ENCODE peak calls at places on chromosomes 4 and X, in six cellular contexts. G, L, A, H, C and B are unnamed samples.

GRCh38 chrX:3026074-3026588 is 15.1 kb upstream of the ARSF start:
- DNase-seq in G (no peak), L (peak; percentile 22), A (no peak), H (peak; percentile 2), C (no peak), B (peak; percentile 37)

GRCh38 chrX:12767856-12768255 is 23.4 kb upstream of the PRPS2 start:
- DNase-seq in G (no peak), L (no peak), A (no peak), H (no peak), C (no peak), B (no peak)

GRCh38 chr4:156312261-156312847 is 358.7 kb upstream of the CTSO start:
- DNase-seq in G (no peak), L (no peak), A (no peak), H (no peak), C (no peak), B (no peak)

GRCh38 chrX:110287605-110288004 is 30.3 kb downstream of the AMMECR1 start:
- DNase-seq in G (no peak), L (no peak), A (no peak), H (no peak), C (peak; percentile 72), B (no peak)

GRCh38 chr4:13706130-13706529 is 78.6 kb upstream of the BOD1L1 start:
- DNase-seq in G (no peak), L (no peak), A (peak; percentile 16), H (no peak), C (no peak), B (no peak)

GRCh38 chr4:142238589-142238988 is 602.2 kb downstream of the IL15 start:
- DNase-seq in G (no peak), L (no peak), A (no peak), H (no peak), C (no peak), B (no peak)

GRCh38 chr4:166972071-166972470 is 262.2 kb downstream of the SPOCK3 start:
- DNase-seq in G (no peak), L (no peak), A (no peak), H (no peak), C (peak; percentile 45), B (no peak)

GRCh38 chrX:20989361-20989760 is 384.9 kb upstream of the CNKSR2 start:
- DNase-seq in G (no peak), L (no peak), A (no peak), H (no peak), C (no peak), B (no peak)

GRCh38 chr4:47623916-47624554 is 139.0 kb downstream of the ATP10D start:
- DNase-seq in G (no peak), L (no peak), A (no peak), H (no peak), C (peak; percentile 30), B (no peak)

GRCh38 chr4:146945556-146946374 is at the start of gene TTC29:
- DNase-seq in G (peak; percentile 84), L (peak; percentile 96), A (peak; percentile 90), H (peak; percentile 96), C (peak; percentile 90), B (peak; percentile 84)
- H3K4me3 ChIP-seq in G (peak within 1 kb of the TSS; percentile 30), L (peak within 1 kb of the TSS; percentile 31), A (peak within 1 kb of the TSS; percentile 66), H (peak within 1 kb of the TSS; percentile 34), C (peak within 1 kb of the TSS; percentile 78), B (peak within 1 kb of the TSS; percentile 44)

GRCh38 chrX:40172980-40173661 is 75.4 kb upstream of the BCOR start:
- DNase-seq in G (no peak), L (no peak), A (no peak), H (no peak), C (peak; percentile 22), B (peak; percentile 75)
- H3K4me1 ChIP-seq in G (peaks cover 22% of the 10 kb centered on the region), L (peaks cover 77% of the 10 kb centered on the region), A (peaks cover 44% of the 10 kb centered on the region), H (peaks cover 13% of the 10 kb centered on the region), C (peaks cover 29% of the 10 kb centered on the region), B (no peaks in the 10 kb centered on the region)

DNA sequence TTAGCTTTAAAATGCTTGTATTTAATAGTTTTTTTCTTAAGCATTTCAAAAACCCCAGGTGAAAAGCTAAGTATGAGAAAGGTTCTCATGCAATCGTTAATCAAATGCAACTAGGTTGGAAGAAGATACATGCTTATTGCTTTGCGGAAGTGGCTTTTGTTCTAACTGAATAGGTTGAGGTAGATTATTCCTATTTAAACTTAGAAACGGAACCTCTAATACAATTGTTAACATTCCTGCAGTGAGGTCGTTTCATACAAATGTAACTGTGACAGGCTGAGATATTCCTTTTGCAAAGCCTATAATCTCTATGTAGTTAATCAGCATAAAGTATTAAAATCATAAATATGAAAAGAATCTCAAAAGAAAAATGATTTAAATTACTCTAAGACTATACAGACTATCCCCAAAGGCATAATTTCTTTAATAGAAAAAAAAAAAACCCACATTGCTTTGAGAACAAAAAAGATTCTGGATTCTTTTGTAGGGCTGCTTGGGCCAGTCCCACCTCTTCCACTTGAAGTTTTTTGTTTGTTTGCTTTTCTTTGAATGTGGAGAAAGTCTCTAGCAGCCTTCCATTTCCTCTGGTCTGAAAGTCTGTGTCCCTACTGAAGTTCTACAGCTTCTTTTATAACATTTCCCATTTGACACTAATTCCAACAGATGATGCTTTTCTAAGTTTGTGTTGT is 25.6 kb upstream of the SORBS2 start:
- DNase-seq in G (no peak), L (no peak), A (no peak), H (no peak), C (no peak), B (no peak)
- H3K27ac ChIP-seq in G (peak overlapping the region; percentile 83), L (peak overlapping the region; percentile 86), A (peak overlapping the region; percentile 88), H (peak overlapping the region; percentile 29), C (no peak overlapping the region), B (peak overlapping the region; percentile 76)

GRCh38 chr4:4308800-4309441 is 18.9 kb downstream of the ZBTB49 start:
- DNase-seq in G (no peak), L (no peak), A (no peak), H (no peak), C (peak; percentile 96), B (no peak)
- H3K4me3 ChIP-seq in G (no peak overlapping the region), L (no peak overlapping the region), A (no peak overlapping the region), H (no peak overlapping the region), C (no peak overlapping the region), B (no peak overlapping the region)

GRCh38 chrX:19848110-19848509 is 39.3 kb downstream of the SH3KBP1 start:
- DNase-seq in G (no peak), L (no peak), A (no peak), H (no peak), C (no peak), B (no peak)

GRCh38 chrX:19840899-19841648 is 46.3 kb downstream of the SH3KBP1 start:
- DNase-seq in G (no peak), L (no peak), A (no peak), H (no peak), C (no peak), B (peak; percentile 21)

GRCh38 chrX:19846995-19847790 is 40.2 kb downstream of the SH3KBP1 start:
- DNase-seq in G (no peak), L (peak; percentile 58), A (peak; percentile 23), H (peak; percentile 30), C (peak; percentile 93), B (no peak)

GRCh38 chrX:19839770-19840254 is 47.6 kb downstream of the SH3KBP1 start:
- DNase-seq in G (no peak), L (no peak), A (no peak), H (no peak), C (no peak), B (peak; percentile 16)

GRCh38 chrX:19842542-19842941 is 44.9 kb downstream of the SH3KBP1 start:
- DNase-seq in G (no peak), L (no peak), A (no peak), H (no peak), C (no peak), B (no peak)
- H3K4me1 ChIP-seq in G (no peaks in the 10 kb centered on the region), L (no peaks in the 10 kb centered on the region), A (no peaks in the 10 kb centered on the region), H (no peaks in the 10 kb centered on the region), C (peaks cover 2% of the 10 kb centered on the region), B (no peaks in the 10 kb centered on the region)

GRCh38 chrX:32455704-32456103 is 755.6 kb downstream of the DMD start:
- DNase-seq in G (no peak), L (no peak), A (no peak), H (no peak), C (no peak), B (no peak)

GRCh38 chrX:32448945-32449344 is 762.4 kb downstream of the DMD start:
- DNase-seq in G (no peak), L (no peak), A (no peak), H (no peak), C (no peak), B (no peak)

GRCh38 chrX:32448320-32448719 is 763.0 kb downstream of the DMD start:
- DNase-seq in G (no peak), L (no peak), A (no peak), H (no peak), C (peak; percentile 13), B (peak; percentile 16)

GRCh38 chrX:32447640-32448039 is 763.7 kb downstream of the DMD start:
- DNase-seq in G (no peak), L (no peak), A (no peak), H (no peak), C (no peak), B (no peak)

DNA sequence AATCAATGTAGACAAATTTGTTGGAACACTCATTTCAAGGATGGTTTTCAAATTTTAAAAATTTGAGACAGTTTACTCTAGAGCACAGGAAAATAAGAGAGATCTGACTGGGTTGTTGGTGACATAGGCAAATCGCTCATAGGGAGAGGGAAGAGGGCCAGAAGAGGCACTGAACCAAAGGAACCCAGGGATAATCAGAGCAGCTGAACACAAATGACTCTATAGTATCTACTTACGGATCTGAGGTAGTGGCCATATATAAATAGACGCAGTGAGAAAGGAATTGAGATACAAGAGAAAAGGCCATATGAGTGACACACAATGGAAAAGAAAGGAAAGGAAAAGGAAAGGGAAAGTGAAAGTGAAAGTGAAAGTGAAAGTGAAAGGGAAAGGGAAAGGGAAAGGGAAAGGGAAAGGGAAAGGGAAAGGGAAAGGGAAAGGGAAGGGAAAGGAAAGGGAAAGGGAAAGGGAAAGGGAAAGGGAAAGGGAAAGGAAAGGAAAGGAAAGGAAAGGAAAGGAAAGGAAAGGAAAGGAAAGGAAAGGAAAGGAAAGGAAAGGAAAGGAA is 759.3 kb downstream of the DMD start:
- DNase-seq in G (no peak), L (no peak), A (no peak), H (no peak), C (no peak), B (no peak)
- H3K27ac ChIP-seq in G (no peak overlapping the region), L (no peak overlapping the region), A (no peak overlapping the region), H (no peak overlapping the region), C (no peak overlapping the region), B (no peak overlapping the region)